ENCODE peak calls at places on chromosomes 12 and 14, in eight cellular contexts. D, C, U, V, X, Q, L and N are unnamed samples.

GRCh38 chr12:109989380-109989779 is 6.8 kb downstream of the GIT2 start:
- DNase-seq in X (no peak), L (no peak), U (no peak), Q (no peak), C (no peak), V (no peak), D (no peak), N (no peak)

GRCh38 chr14:105335735-105336476 is 21.4 kb downstream of the PACS2 start:
- DNase-seq in D (no peak), C (no peak), V (no peak), Q (no peak), U (no peak), X (no peak), L (no peak), N (no peak)

GRCh38 chr12:91551927-91552326 is 369.3 kb upstream of the DCN start:
- DNase-seq in L (no peak), Q (no peak), V (peak), U (no peak), X (no peak), D (no peak), C (no peak), N (no peak)

GRCh38 chr12:68310370-68310769 is 21.8 kb downstream of the MDM1 start:
- DNase-seq in X (no peak), V (no peak), D (no peak), Q (no peak), L (no peak), U (peak), C (no peak), N (peak)

GRCh38 chr12:110948041-110948440 is 27.7 kb upstream of the MYL2 start:
- DNase-seq in L (no peak), Q (no peak), U (no peak), X (no peak), D (no peak), C (no peak), V (no peak), N (no peak)

GRCh38 chr12:64036414-64036813 is 185.7 kb downstream of the KICS2 start:
- DNase-seq in D (no peak), X (no peak), C (no peak), V (no peak), L (no peak), Q (no peak), U (peak), N (no peak)

GRCh38 chr14:54168489-54168888 is 211.9 kb upstream of the BMP4 start:
- DNase-seq in V (no peak), L (no peak), C (no peak), U (no peak), Q (no peak), X (no peak), D (no peak), N (no peak)

GRCh38 chr14:81436296-81437138 is 36.4 kb upstream of the STON2 start:
- DNase-seq in L (peak), C (peak), U (no peak), V (peak), D (peak), X (peak), Q (no peak), N (no peak)

GRCh38 chr12:69779928-69780327 is 41.3 kb downstream of the RAB3IP start:
- DNase-seq in V (no peak), Q (no peak), X (no peak), D (no peak), C (no peak), U (no peak), L (no peak), N (no peak)

GRCh38 chr12:54591001-54591591 is 2.6 kb upstream of the PPP1R1A start:
- DNase-seq in X (no peak), V (peak), D (no peak), U (no peak), Q (no peak), L (no peak), C (no peak), N (no peak)

GRCh38 chr14:104295681-104296387 is 157.4 kb downstream of the KIF26A start:
- DNase-seq in Q (no peak), V (no peak), X (no peak), L (no peak), U (no peak), D (no peak), C (no peak), N (no peak)

GRCh38 chr12:40717576-40717975 is 25.3 kb downstream of the CNTN1 start:
- DNase-seq in C (no peak), L (no peak), X (no peak), U (no peak), Q (no peak), D (no peak), V (no peak), N (no peak)

GRCh38 chr12:75809745-75810144 is 221.8 kb downstream of the PHLDA1 start:
- DNase-seq in Q (no peak), C (no peak), V (no peak), D (no peak), L (no peak), X (no peak), U (no peak), N (no peak)

GRCh38 chr12:79706676-79707075 is 15.9 kb upstream of the PAWR start:
- DNase-seq in D (no peak), X (no peak), Q (no peak), U (no peak), L (no peak), C (no peak), V (no peak), N (no peak)

GRCh38 chr14:31457665-31458659 is 656 bp upstream of the DTD2 start:
- DNase-seq in C (no peak), Q (no peak), D (no peak), U (no peak), V (no peak), X (no peak), L (no peak), N (no peak)

GRCh38 chr12:4829161-4829792 is 80.4 kb upstream of the KCNA1 start:
- DNase-seq in C (no peak), X (no peak), V (no peak), D (no peak), L (peak), U (no peak), Q (no peak), N (no peak)

GRCh38 chr12:522692-523378 is 63.1 kb downstream of the B4GALNT3 start:
- DNase-seq in C (no peak), X (no peak), D (no peak), Q (no peak), L (no peak), U (no peak), V (no peak), N (no peak)

GRCh38 chr14:52025310-52025709 is 36.0 kb downstream of the RTRAF start:
- DNase-seq in U (peak), Q (no peak), V (no peak), C (no peak), D (no peak), L (no peak), X (no peak), N (peak)

GRCh38 chr14:64147126-64147790 is 146.9 kb downstream of the ESR2 start:
- DNase-seq in Q (no peak), X (no peak), V (no peak), U (no peak), L (no peak), D (no peak), C (no peak), N (no peak)

GRCh38 chr12:51005671-51006070 is 20.5 kb downstream of the SLC11A2 start:
- DNase-seq in V (no peak), C (no peak), D (no peak), L (no peak), X (no peak), Q (no peak), U (no peak), N (no peak)

GRCh38 chr12:46458500-46459106 is 86.0 kb upstream of the SLC38A2 start:
- DNase-seq in C (no peak), X (no peak), Q (no peak), V (no peak), U (no peak), D (no peak), L (no peak), N (no peak)